ENCODE peak calls at places on chromosome 14, in six cellular contexts. O, F, W, X, B and T are unnamed samples.

GRCh38 chr14:50773632-50774541 is 57.1 kb downstream of the NIN start:
- DNase-seq in O (peak), F (peak), W (peak), X (no peak), B (peak), T (no peak)

GRCh38 chr14:75200451-75200850 is 24.0 kb upstream of the TMED10 start:
- DNase-seq in O (no peak), F (no peak), W (no peak), X (no peak), B (no peak), T (no peak)

GRCh38 chr14:86999076-86999475 is 993.9 kb downstream of the GALC start:
- DNase-seq in O (no peak), F (no peak), W (no peak), X (no peak), B (no peak), T (peak)

GRCh38 chr14:68367444-68368014 is 425.3 kb downstream of the ZFP36L1 start:
- DNase-seq in O (no peak), F (no peak), W (peak), X (no peak), B (peak), T (no peak)

GRCh38 chr14:102363182-102363952 is 626 bp downstream of the TECPR2 start:
- DNase-seq in O (peak), F (no peak), W (peak), X (peak), B (peak), T (peak)

GRCh38 chr14:103828315-103828967 is 18.9 kb downstream of the PPP1R13B start:
- DNase-seq in O (no peak), F (no peak), W (peak), X (no peak), B (peak), T (no peak)

GRCh38 chr14:74503256-74503972 is 9.8 kb downstream of the ISCA2 start:
- DNase-seq in O (no peak), F (no peak), W (no peak), X (peak), B (no peak), T (no peak)

GRCh38 chr14:95452176-95452889 is 64.1 kb downstream of the SYNE3 start:
- DNase-seq in O (no peak), F (no peak), W (peak), X (peak), B (no peak), T (no peak)

GRCh38 chr14:103628684-103629502 is at the start of gene KLC1:
- DNase-seq in O (peak), F (no peak), W (peak), X (peak), B (peak), T (peak)

GRCh38 chr14:21268612-21269251 is 510 bp downstream of the HNRNPC start:
- DNase-seq in O (peak), F (no peak), W (peak), X (no peak), B (peak), T (peak)

GRCh38 chr14:61632401-61633195 is 62.7 kb upstream of the HIF1A start:
- DNase-seq in O (no peak), F (no peak), W (no peak), X (no peak), B (no peak), T (no peak)

GRCh38 chr14:69573205-69573840 is 1.3 kb downstream of the CCDC177 start:
- DNase-seq in O (no peak), F (no peak), W (no peak), X (peak), B (no peak), T (no peak)

GRCh38 chr14:102419716-102420115 is 57.0 kb downstream of the TECPR2 start:
- DNase-seq in O (no peak), F (no peak), W (no peak), X (no peak), B (no peak), T (no peak)

GRCh38 chr14:85409496-85410210 is 120.3 kb upstream of the FLRT2 start:
- DNase-seq in O (no peak), F (no peak), W (no peak), X (no peak), B (no peak), T (no peak)

GRCh38 chr14:99468836-99469592 is 11.6 kb downstream of the SETD3 start:
- DNase-seq in O (no peak), F (no peak), W (peak), X (no peak), B (peak), T (no peak)

GRCh38 chr14:62031504-62031903 is 269.3 kb downstream of the SNAPC1 start:
- DNase-seq in O (no peak), F (no peak), W (no peak), X (no peak), B (no peak), T (no peak)

GRCh38 chr14:89190779-89191513 is 226.1 kb downstream of the FOXN3 start:
- DNase-seq in O (no peak), F (no peak), W (no peak), X (peak), B (peak), T (no peak)